ENCODE peak calls at places on chromosome 2, in four cellular contexts. One of them, this sample, is unnamed.
A peak's percentile ranks its signal among the peaks of the same experiment; 100 is the strongest.

GRCh38 chr2:113248997-113249770 is 29.5 kb downstream of the PAX8 start:
- DNase-seq in type B pancreatic cell: no peak
- DNase-seq in DMS53: peak; percentile 88
- DNase-seq in WTC11: peak; percentile 81
- DNase-seq in this sample: peak; percentile 63

GRCh38 chr2:219269362-219270054 is 9.7 kb upstream of the DNAJB2 start:
- DNase-seq in type B pancreatic cell: no peak
- DNase-seq in DMS53: peak; percentile 65
- DNase-seq in WTC11: no peak
- DNase-seq in this sample: peak; percentile 89

GRCh38 chr2:219171231-219171651 is 1.4 kb upstream of the SLC23A3 start:
- DNase-seq in DMS53: peak; percentile 58
- DNase-seq in type B pancreatic cell: no peak
- DNase-seq in WTC11: peak; percentile 23
- DNase-seq in this sample: peak; percentile 7

GRCh38 chr2:108594132-108594981 is 60.1 kb downstream of the LIMS1 start:
- DNase-seq in type B pancreatic cell: no peak
- DNase-seq in WTC11: no peak
- DNase-seq in DMS53: no peak
- DNase-seq in this sample: no peak

GRCh38 chr2:30664761-30665358 is 142.4 kb downstream of the CAPN13 start:
- DNase-seq in WTC11: no peak
- DNase-seq in DMS53: peak; percentile 38
- DNase-seq in type B pancreatic cell: no peak
- DNase-seq in this sample: no peak

GRCh38 chr2:38301969-38302702 is 74.9 kb downstream of the ATL2 start:
- DNase-seq in WTC11: no peak
- DNase-seq in type B pancreatic cell: no peak
- DNase-seq in DMS53: no peak
- DNase-seq in this sample: no peak

GRCh38 chr2:175203621-175204496 is 22.3 kb upstream of the ATP5MC3 start:
- DNase-seq in DMS53: peak; percentile 82
- DNase-seq in WTC11: peak; percentile 76
- DNase-seq in type B pancreatic cell: peak; percentile 70
- DNase-seq in this sample: peak; percentile 5

GRCh38 chr2:72276356-72276755 is 128.7 kb upstream of the CYP26B1 start:
- DNase-seq in DMS53: no peak
- DNase-seq in type B pancreatic cell: no peak
- DNase-seq in WTC11: no peak
- DNase-seq in this sample: no peak

GRCh38 chr2:96409543-96410184 is 74.1 kb downstream of the NCAPH start:
- DNase-seq in WTC11: no peak
- DNase-seq in DMS53: no peak
- DNase-seq in type B pancreatic cell: no peak
- DNase-seq in this sample: peak; percentile 58